ENCODE peak calls at places on chromosome 15, in nine cellular contexts. K is mammary epithelial cell; N is fibroblast of the aortic adventitia; F is H7; L is keratinocyte; A is choroid plexus epithelial cell; S is lower leg skin; R is AG09309; G is CD8-positive, alpha-beta memory T cell. B is an unnamed sample.

GRCh38 chr15:75733761-75734651 is 21.4 kb upstream of the CSPG4 start:
- DNase-seq in K (no peak), N (no peak), F (no peak), L (no peak), A (no peak), S (no peak), R (no peak), G (no peak), B (no peak)

GRCh38 chr15:87944051-87944450 is 312.5 kb downstream of the NTRK3 start:
- DNase-seq in K (no peak), N (peak), F (no peak), L (no peak), A (no peak), S (no peak), R (no peak), G (no peak), B (no peak)

GRCh38 chr15:39188930-39189329 is 391.9 kb upstream of the THBS1 start:
- DNase-seq in K (peak), N (peak), F (no peak), L (no peak), A (peak), S (peak), R (peak), G (no peak), B (peak)

GRCh38 chr15:20344601-20345400 is 196.8 kb downstream of the GOLGA6L6 start:
- DNase-seq in K (peak), N (no peak), F (peak), L (no peak), A (no peak), S (no peak), R (no peak), G (no peak), B (no peak)

GRCh38 chr15:62899090-62899493 is 143.5 kb upstream of the TPM1 start:
- DNase-seq in K (no peak), N (no peak), F (no peak), L (no peak), A (no peak), S (no peak), R (no peak), G (no peak), B (no peak)

GRCh38 chr15:64354683-64355558 is 1.1 kb downstream of the CSNK1G1 start:
- DNase-seq in K (peak), N (no peak), F (no peak), L (no peak), A (no peak), S (no peak), R (no peak), G (peak), B (no peak)

GRCh38 chr15:67601008-67601620 is 58.6 kb downstream of the MAP2K5 start:
- DNase-seq in K (no peak), N (peak), F (no peak), L (no peak), A (peak), S (no peak), R (no peak), G (no peak), B (no peak)

GRCh38 chr15:75597667-75598341 is 18.7 kb upstream of the PTPN9 start:
- DNase-seq in K (no peak), N (peak), F (peak), L (no peak), A (peak), S (no peak), R (no peak), G (peak), B (no peak)

GRCh38 chr15:47586653-47587224 is 130.6 kb upstream of the SEMA6D start:
- DNase-seq in K (no peak), N (peak), F (no peak), L (no peak), A (peak), S (no peak), R (no peak), G (no peak), B (no peak)

GRCh38 chr15:48644498-48644826 is 1.0 kb downstream of the FBN1 start:
- DNase-seq in K (no peak), N (peak), F (no peak), L (no peak), A (peak), S (no peak), R (no peak), G (no peak), B (no peak)

GRCh38 chr15:44804303-44805046 is 68.1 kb downstream of the TRIM69 start:
- DNase-seq in K (no peak), N (peak), F (no peak), L (no peak), A (no peak), S (no peak), R (no peak), G (no peak), B (no peak)

GRCh38 chr15:57312323-57313133 is 63.8 kb upstream of the CGNL1 start:
- DNase-seq in K (no peak), N (no peak), F (no peak), L (no peak), A (no peak), S (no peak), R (no peak), G (no peak), B (no peak)

GRCh38 chr15:95174880-95175279 is 943.5 kb downstream of the MCTP2 start:
- DNase-seq in K (no peak), N (no peak), F (no peak), L (no peak), A (peak), S (peak), R (no peak), G (no peak), B (no peak)

GRCh38 chr15:81073796-81074195 is 60.3 kb upstream of the CFAP161 start:
- DNase-seq in K (no peak), N (no peak), F (no peak), L (no peak), A (peak), S (no peak), R (no peak), G (no peak), B (no peak)

GRCh38 chr15:79195802-79196201 is 86.7 kb upstream of the ANKRD34C start:
- DNase-seq in K (no peak), N (no peak), F (peak), L (no peak), A (no peak), S (no peak), R (no peak), G (no peak), B (no peak)
- H3K4me3 ChIP-seq in K (no peak), N (no peak), F (no peak), L (no peak), A (no peak), S (no peak), R (no peak), G (no peak), B (no peak)

GRCh38 chr15:89379423-89379735 is 44.8 kb upstream of the POLG start:
- DNase-seq in K (no peak), N (no peak), F (peak), L (no peak), A (no peak), S (no peak), R (no peak), G (no peak), B (no peak)
- H3K4me3 ChIP-seq in K (no peak), N (no peak), F (peak), L (no peak), A (no peak), S (no peak), R (no peak), G (peak), B (no peak)

GRCh38 chr15:60006808-60007346 is 2.8 kb downstream of the FOXB1 start:
- DNase-seq in K (no peak), N (no peak), F (no peak), L (no peak), A (no peak), S (no peak), R (no peak), G (no peak), B (no peak)
- H3K4me3 ChIP-seq in K (peak), N (no peak), F (peak), L (peak), A (no peak), S (no peak), R (peak), G (peak), B (peak)

GRCh38 chr15:46386356-46386755 is 751.5 kb downstream of the SQOR start:
- DNase-seq in K (no peak), N (no peak), F (no peak), L (no peak), A (no peak), S (no peak), R (no peak), G (no peak), B (no peak)
- H3K4me3 ChIP-seq in K (no peak), N (no peak), F (no peak), L (no peak), A (no peak), S (no peak), R (no peak), G (no peak), B (no peak)

DNA sequence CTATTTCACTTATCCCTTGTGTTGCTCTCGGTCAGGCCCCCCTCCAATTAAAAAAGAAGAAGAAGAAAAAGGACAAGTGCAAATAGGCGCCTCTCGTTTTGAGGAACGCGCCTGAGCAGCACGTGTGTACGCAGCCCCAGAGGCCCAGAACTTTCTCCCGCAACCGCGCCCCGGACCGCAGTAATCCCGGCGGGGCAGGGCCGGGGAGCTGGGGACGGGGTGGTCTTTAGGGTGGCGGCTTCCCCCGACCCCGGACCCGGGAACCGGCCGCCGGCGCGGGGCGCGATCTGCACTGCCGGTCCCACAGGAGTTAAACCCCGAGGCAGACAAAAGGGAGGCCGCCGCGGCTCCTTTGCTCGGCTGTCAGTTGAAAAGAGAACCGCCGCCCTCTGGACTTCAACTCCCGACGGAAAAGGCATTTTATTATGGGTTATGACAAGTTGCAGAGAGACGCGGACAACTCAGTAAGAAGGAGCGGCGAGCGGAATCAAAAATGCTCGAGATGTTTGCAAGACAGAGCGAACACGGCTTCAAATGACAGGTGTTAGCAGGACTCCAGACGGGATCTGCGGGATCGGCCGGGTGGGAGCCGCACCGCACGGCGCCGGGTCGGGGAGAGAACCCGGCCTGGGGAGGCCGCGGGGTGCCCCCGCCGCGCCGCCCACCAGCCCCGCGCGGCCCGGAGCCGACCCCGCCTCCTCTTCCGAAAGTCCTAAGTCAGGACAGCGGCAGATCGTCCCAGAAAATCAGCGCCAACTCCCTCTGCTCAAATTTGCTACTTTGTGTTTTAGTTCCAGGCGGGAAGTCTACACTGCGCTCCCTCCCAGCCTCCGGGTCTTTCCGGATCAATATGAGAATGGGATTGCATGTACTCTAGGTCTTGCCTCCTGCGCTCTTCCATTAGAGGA is 79.0 kb downstream of the NR2F2 start:
- DNase-seq in K (no peak), N (no peak), F (peak), L (no peak), A (no peak), S (no peak), R (no peak), G (no peak), B (no peak)
- H3K4me3 ChIP-seq in K (no peak), N (no peak), F (no peak), L (no peak), A (no peak), S (no peak), R (no peak), G (no peak), B (no peak)

GRCh38 chr15:41584636-41585139 is 25.7 kb downstream of the TYRO3 start:
- DNase-seq in K (no peak), N (peak), F (no peak), L (no peak), A (no peak), S (no peak), R (no peak), G (no peak), B (no peak)
- H3K4me3 ChIP-seq in K (no peak), N (no peak), F (peak), L (peak), A (peak), S (no peak), R (peak), G (no peak), B (no peak)

DNA sequence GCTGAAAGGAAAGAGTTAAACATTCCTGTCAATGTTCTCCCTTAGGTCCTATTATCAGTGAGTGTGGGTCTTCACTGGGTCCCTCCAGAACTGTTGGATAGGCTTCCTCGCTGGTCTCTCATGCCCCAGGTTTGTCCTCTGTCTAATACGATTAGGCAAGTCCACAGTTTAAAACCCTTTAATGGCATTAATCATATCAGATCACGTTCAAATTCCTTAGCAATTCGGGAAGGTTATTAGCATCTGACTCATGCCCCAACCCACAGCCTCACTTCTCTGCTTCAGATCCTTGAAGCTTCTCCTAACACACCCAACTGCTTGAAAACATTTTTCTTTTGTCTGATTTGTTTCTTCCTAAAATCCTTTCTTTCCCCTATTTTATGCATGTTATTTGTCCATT is 224.3 kb upstream of the ATP10A start:
- DNase-seq in K (peak), N (peak), F (no peak), L (no peak), A (no peak), S (no peak), R (peak), G (no peak), B (peak)
- H3K4me3 ChIP-seq in K (no peak), N (no peak), F (no peak), L (no peak), A (no peak), S (no peak), R (no peak), G (no peak), B (no peak)

B was measured in BJ.